ENCODE peak calls at places on chromosomes 3 and 15, in five cellular contexts. One of them, this sample, is unnamed.

GRCh38 chr3:139309880-139310279 is 33.9 kb upstream of the MRPS22 start:
- DNase-seq in PC-3: peak
- DNase-seq in uterus: no peak
- DNase-seq in astrocyte of the spinal cord: peak
- DNase-seq in endothelial cell: no peak
- DNase-seq in this sample: no peak

GRCh38 chr15:35533130-35534110 is 12.5 kb downstream of the DPH6 start:
- DNase-seq in PC-3: peak
- DNase-seq in uterus: no peak
- DNase-seq in astrocyte of the spinal cord: peak
- DNase-seq in endothelial cell: no peak
- DNase-seq in this sample: no peak

GRCh38 chr3:61780455-61781239 is 219.3 kb downstream of the PTPRG start:
- DNase-seq in PC-3: no peak
- DNase-seq in uterus: no peak
- DNase-seq in astrocyte of the spinal cord: no peak
- DNase-seq in endothelial cell: no peak
- DNase-seq in this sample: no peak

GRCh38 chr3:46923559-46924350 is 46.2 kb downstream of the PTH1R start:
- DNase-seq in PC-3: peak
- DNase-seq in uterus: no peak
- DNase-seq in astrocyte of the spinal cord: peak
- DNase-seq in endothelial cell: peak
- DNase-seq in this sample: peak

GRCh38 chr3:119675188-119675874 is 1.9 kb downstream of the COX17 start:
- DNase-seq in PC-3: no peak
- DNase-seq in uterus: no peak
- DNase-seq in astrocyte of the spinal cord: no peak
- DNase-seq in endothelial cell: no peak
- DNase-seq in this sample: no peak

GRCh38 chr15:35740761-35741160 is 194.8 kb upstream of the DPH6 start:
- DNase-seq in PC-3: no peak
- DNase-seq in uterus: no peak
- DNase-seq in astrocyte of the spinal cord: peak
- DNase-seq in endothelial cell: no peak
- DNase-seq in this sample: no peak

GRCh38 chr3:144235489-144235888 is 263.9 kb downstream of the DIPK2A start:
- DNase-seq in PC-3: no peak
- DNase-seq in uterus: no peak
- DNase-seq in astrocyte of the spinal cord: no peak
- DNase-seq in endothelial cell: no peak
- DNase-seq in this sample: no peak

GRCh38 chr15:57301307-57301706 is 75.0 kb upstream of the CGNL1 start:
- DNase-seq in PC-3: no peak
- DNase-seq in uterus: no peak
- DNase-seq in astrocyte of the spinal cord: no peak
- DNase-seq in endothelial cell: no peak
- DNase-seq in this sample: no peak

GRCh38 chr3:78861156-78861555 is 906.6 kb downstream of the ROBO1 start:
- DNase-seq in PC-3: no peak
- DNase-seq in uterus: no peak
- DNase-seq in astrocyte of the spinal cord: no peak
- DNase-seq in endothelial cell: no peak
- DNase-seq in this sample: no peak

GRCh38 chr3:197794115-197794514 is 3.1 kb downstream of the LRCH3 start:
- DNase-seq in PC-3: no peak
- DNase-seq in uterus: no peak
- DNase-seq in astrocyte of the spinal cord: no peak
- DNase-seq in endothelial cell: no peak
- DNase-seq in this sample: no peak

GRCh38 chr3:3906171-3906570 is 106.9 kb downstream of the LRRN1 start:
- DNase-seq in PC-3: no peak
- DNase-seq in uterus: no peak
- DNase-seq in astrocyte of the spinal cord: no peak
- DNase-seq in endothelial cell: no peak
- DNase-seq in this sample: no peak

GRCh38 chr15:43526261-43526930 is 9.0 kb downstream of the MAP1A start:
- DNase-seq in PC-3: no peak
- DNase-seq in uterus: no peak
- DNase-seq in astrocyte of the spinal cord: no peak
- DNase-seq in endothelial cell: no peak
- DNase-seq in this sample: no peak

GRCh38 chr15:85723960-85724945 is 70.5 kb downstream of the KLHL25 start:
- DNase-seq in PC-3: no peak
- DNase-seq in uterus: no peak
- DNase-seq in astrocyte of the spinal cord: no peak
- DNase-seq in endothelial cell: no peak
- DNase-seq in this sample: no peak
- TF ChIP-seq CTCF in PC-3: no peak
- TF ChIP-seq CTCF in uterus: no peak
- TF ChIP-seq CTCF in astrocyte of the spinal cord: no peak
- TF ChIP-seq CTCF in endothelial cell: no peak
- TF ChIP-seq CTCF in this sample: no peak

DNA sequence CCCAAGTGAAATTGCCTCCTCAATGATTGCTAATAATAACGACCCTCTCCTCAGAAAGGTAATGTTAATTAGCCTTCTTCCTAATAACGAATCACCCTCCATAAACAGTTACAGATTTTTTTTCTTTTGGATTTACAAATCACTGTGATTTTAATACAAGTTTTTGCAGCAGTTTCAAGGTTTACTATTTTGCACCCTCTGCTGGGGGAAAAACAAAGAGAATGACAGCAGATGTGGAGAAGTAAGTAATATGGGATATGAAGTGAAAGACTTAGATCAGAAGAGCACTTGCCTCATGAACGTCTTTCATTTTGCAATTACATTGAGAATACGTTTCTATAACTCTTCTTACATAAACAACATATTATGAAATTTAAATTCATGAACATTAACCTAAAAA is 16.1 kb upstream of the CNTN3 start:
- DNase-seq in PC-3: no peak
- DNase-seq in uterus: no peak
- DNase-seq in astrocyte of the spinal cord: no peak
- DNase-seq in endothelial cell: no peak
- DNase-seq in this sample: no peak
- TF ChIP-seq CTCF in PC-3: no peak
- TF ChIP-seq CTCF in uterus: no peak
- TF ChIP-seq CTCF in astrocyte of the spinal cord: no peak
- TF ChIP-seq CTCF in endothelial cell: peak
- TF ChIP-seq CTCF in this sample: no peak

GRCh38 chr3:173410836-173411235 is 13.3 kb downstream of the NLGN1 start:
- DNase-seq in PC-3: no peak
- DNase-seq in uterus: no peak
- DNase-seq in astrocyte of the spinal cord: no peak
- DNase-seq in endothelial cell: no peak
- DNase-seq in this sample: no peak

DNA sequence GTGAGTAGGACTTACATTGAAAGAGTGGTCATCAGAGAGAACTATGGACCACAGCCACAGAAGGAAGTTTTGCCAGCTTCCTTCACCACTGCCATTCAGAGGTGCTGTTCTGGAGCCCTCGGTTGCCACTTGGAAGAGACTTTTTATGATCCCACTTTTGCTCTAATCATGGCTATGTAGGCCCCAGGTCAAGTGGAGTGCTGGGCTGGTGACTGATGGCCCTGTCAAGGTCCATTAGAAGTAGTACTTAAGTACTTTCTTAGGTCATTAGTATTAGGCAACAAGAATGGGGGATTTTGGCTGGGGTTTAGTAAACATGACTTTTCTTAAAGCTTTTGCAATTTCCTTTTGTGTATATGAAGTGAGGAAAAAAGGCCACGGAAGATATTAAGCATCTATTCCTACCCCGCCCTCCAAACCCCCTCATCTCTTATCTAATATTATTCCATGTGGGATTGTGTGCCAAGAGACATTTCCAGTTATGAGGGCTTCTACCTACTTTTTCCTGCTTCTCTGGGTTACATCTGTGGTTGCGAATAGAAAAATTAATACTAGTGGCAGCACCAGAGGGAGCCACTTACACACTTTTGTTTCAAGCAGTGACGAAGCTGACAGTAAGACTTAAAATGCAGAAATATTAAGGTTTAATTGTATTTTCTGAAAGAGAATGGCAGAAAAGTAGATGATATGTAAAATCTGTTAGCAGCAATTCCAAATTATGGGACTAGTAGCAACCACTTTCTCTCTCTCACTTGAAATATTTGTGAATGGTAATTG is 13.9 kb downstream of the NLGN1 start:
- DNase-seq in PC-3: peak
- DNase-seq in uterus: no peak
- DNase-seq in astrocyte of the spinal cord: peak
- DNase-seq in endothelial cell: peak
- DNase-seq in this sample: peak
- TF ChIP-seq CTCF in PC-3: peak
- TF ChIP-seq CTCF in uterus: peak
- TF ChIP-seq CTCF in astrocyte of the spinal cord: peak
- TF ChIP-seq CTCF in endothelial cell: peak
- TF ChIP-seq CTCF in this sample: peak

GRCh38 chr3:81645248-81645647 is 116.2 kb downstream of the GBE1 start:
- DNase-seq in PC-3: no peak
- DNase-seq in uterus: no peak
- DNase-seq in astrocyte of the spinal cord: no peak
- DNase-seq in endothelial cell: no peak
- DNase-seq in this sample: no peak

GRCh38 chr3:81638480-81638879 is 123.0 kb downstream of the GBE1 start:
- DNase-seq in PC-3: no peak
- DNase-seq in uterus: no peak
- DNase-seq in astrocyte of the spinal cord: no peak
- DNase-seq in endothelial cell: no peak
- DNase-seq in this sample: no peak

DNA sequence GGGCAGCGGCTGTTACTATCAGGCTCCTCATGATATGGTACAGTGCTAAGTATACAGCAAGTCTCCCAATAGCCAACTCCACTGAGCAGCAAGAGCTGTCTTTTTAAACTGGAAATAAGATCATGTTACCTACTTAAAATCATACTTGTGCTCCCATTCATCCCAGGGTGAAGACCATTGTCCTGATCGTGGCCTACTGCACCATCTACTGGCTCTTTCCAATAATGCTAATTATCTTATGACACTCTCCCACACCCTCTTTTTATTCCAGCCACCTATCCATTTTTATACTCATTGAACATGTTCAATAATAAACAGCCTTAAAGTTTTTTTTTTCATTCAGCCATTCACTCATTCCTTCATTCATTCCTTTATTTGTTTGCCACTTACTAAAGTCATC is 117.7 kb downstream of the GBE1 start:
- DNase-seq in PC-3: peak
- DNase-seq in uterus: no peak
- DNase-seq in astrocyte of the spinal cord: peak
- DNase-seq in endothelial cell: peak
- DNase-seq in this sample: peak
- TF ChIP-seq CTCF in PC-3: peak
- TF ChIP-seq CTCF in uterus: no peak
- TF ChIP-seq CTCF in astrocyte of the spinal cord: peak
- TF ChIP-seq CTCF in endothelial cell: no peak
- TF ChIP-seq CTCF in this sample: no peak

GRCh38 chr3:185070491-185071335 is 82.1 kb downstream of the C3orf70 start:
- DNase-seq in PC-3: peak
- DNase-seq in uterus: no peak
- DNase-seq in astrocyte of the spinal cord: no peak
- DNase-seq in endothelial cell: peak
- DNase-seq in this sample: peak

GRCh38 chr3:185071401-185071800 is 81.5 kb downstream of the C3orf70 start:
- DNase-seq in PC-3: no peak
- DNase-seq in uterus: no peak
- DNase-seq in astrocyte of the spinal cord: no peak
- DNase-seq in endothelial cell: no peak
- DNase-seq in this sample: no peak

GRCh38 chr3:185067173-185067572 is 85.7 kb downstream of the C3orf70 start:
- DNase-seq in PC-3: no peak
- DNase-seq in uterus: no peak
- DNase-seq in astrocyte of the spinal cord: no peak
- DNase-seq in endothelial cell: no peak
- DNase-seq in this sample: no peak

GRCh38 chr3:185069023-185069422 is 83.8 kb downstream of the C3orf70 start:
- DNase-seq in PC-3: no peak
- DNase-seq in uterus: no peak
- DNase-seq in astrocyte of the spinal cord: no peak
- DNase-seq in endothelial cell: no peak
- DNase-seq in this sample: no peak

GRCh38 chr3:185069583-185070030 is 83.3 kb downstream of the C3orf70 start:
- DNase-seq in PC-3: no peak
- DNase-seq in uterus: no peak
- DNase-seq in astrocyte of the spinal cord: no peak
- DNase-seq in endothelial cell: peak
- DNase-seq in this sample: no peak
- TF ChIP-seq CTCF in PC-3: no peak
- TF ChIP-seq CTCF in uterus: no peak
- TF ChIP-seq CTCF in astrocyte of the spinal cord: no peak
- TF ChIP-seq CTCF in endothelial cell: no peak
- TF ChIP-seq CTCF in this sample: peak

DNA sequence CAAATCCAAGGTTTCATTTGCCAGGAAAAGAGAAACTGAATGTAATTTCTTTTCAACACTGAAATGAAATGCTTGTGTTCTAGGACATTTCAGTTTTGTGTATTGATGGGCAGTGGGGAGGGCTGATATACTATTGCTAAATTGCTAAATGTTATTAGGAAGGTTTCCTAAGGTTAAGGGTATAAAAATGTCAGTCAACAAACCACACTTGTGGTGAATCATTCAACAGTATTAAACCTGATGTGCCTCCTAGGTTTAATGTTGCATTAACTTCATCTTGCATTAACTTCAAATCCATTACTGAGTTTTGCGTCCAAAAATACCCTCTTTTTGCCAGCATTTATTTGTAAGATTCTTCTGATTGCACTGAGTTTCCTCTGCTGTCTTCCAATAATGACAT is 758.4 kb downstream of the GBE1 start:
- DNase-seq in PC-3: no peak
- DNase-seq in uterus: no peak
- DNase-seq in astrocyte of the spinal cord: no peak
- DNase-seq in endothelial cell: no peak
- DNase-seq in this sample: no peak
- TF ChIP-seq CTCF in PC-3: no peak
- TF ChIP-seq CTCF in uterus: no peak
- TF ChIP-seq CTCF in astrocyte of the spinal cord: no peak
- TF ChIP-seq CTCF in endothelial cell: no peak
- TF ChIP-seq CTCF in this sample: no peak

This sample was measured in Calu3.